ENCODE peak calls at places on chromosome 2, in five cellular contexts. One of them, this sample, is unnamed.

GRCh38 chr2:46164581-46165301 is 132.5 kb upstream of the EPAS1 start:
- DNase-seq in posterior vena cava: peak; percentile 92
- DNase-seq in stimulated activated CD8-positive, alpha-beta memory T cell treated with anti-CD3 and anti-CD28 coated beads, Interleukin-7, amount 100 ng/mL, for 1 hour: no peak
- DNase-seq in mucosa of descending colon: peak; percentile 65
- DNase-seq in NCI-H1105: no peak
- DNase-seq in this sample: peak; percentile 53

GRCh38 chr2:196500686-196501431 is 138.7 kb upstream of the CCDC150 start:
- DNase-seq in posterior vena cava: no peak
- DNase-seq in mucosa of descending colon: no peak
- DNase-seq in NCI-H1105: no peak
- DNase-seq in stimulated activated CD8-positive, alpha-beta memory T cell treated with anti-CD3 and anti-CD28 coated beads, Interleukin-7, amount 100 ng/mL, for 1 hour: no peak
- DNase-seq in this sample: no peak

GRCh38 chr2:66574701-66575624 is 140.0 kb downstream of the MEIS1 start:
- DNase-seq in mucosa of descending colon: peak; percentile 52
- DNase-seq in stimulated activated CD8-positive, alpha-beta memory T cell treated with anti-CD3 and anti-CD28 coated beads, Interleukin-7, amount 100 ng/mL, for 1 hour: no peak
- DNase-seq in NCI-H1105: peak; percentile 67
- DNase-seq in posterior vena cava: peak; percentile 89
- DNase-seq in this sample: peak; percentile 37

GRCh38 chr2:111624401-111625156 is 259.4 kb downstream of the ANAPC1 start:
- DNase-seq in stimulated activated CD8-positive, alpha-beta memory T cell treated with anti-CD3 and anti-CD28 coated beads, Interleukin-7, amount 100 ng/mL, for 1 hour: no peak
- DNase-seq in mucosa of descending colon: no peak
- DNase-seq in posterior vena cava: no peak
- DNase-seq in NCI-H1105: no peak
- DNase-seq in this sample: no peak

GRCh38 chr2:186887107-186888090 is 38.4 kb upstream of the ZSWIM2 start:
- DNase-seq in mucosa of descending colon: peak; percentile 12
- DNase-seq in stimulated activated CD8-positive, alpha-beta memory T cell treated with anti-CD3 and anti-CD28 coated beads, Interleukin-7, amount 100 ng/mL, for 1 hour: no peak
- DNase-seq in NCI-H1105: no peak
- DNase-seq in posterior vena cava: no peak
- DNase-seq in this sample: no peak

GRCh38 chr2:37983719-37984118 is 58.6 kb downstream of the RMDN2 start:
- DNase-seq in posterior vena cava: no peak
- DNase-seq in stimulated activated CD8-positive, alpha-beta memory T cell treated with anti-CD3 and anti-CD28 coated beads, Interleukin-7, amount 100 ng/mL, for 1 hour: no peak
- DNase-seq in mucosa of descending colon: no peak
- DNase-seq in NCI-H1105: no peak
- DNase-seq in this sample: no peak

GRCh38 chr2:214810670-214811069 is 1.2 kb upstream of the BARD1 start:
- DNase-seq in NCI-H1105: no peak
- DNase-seq in stimulated activated CD8-positive, alpha-beta memory T cell treated with anti-CD3 and anti-CD28 coated beads, Interleukin-7, amount 100 ng/mL, for 1 hour: no peak
- DNase-seq in mucosa of descending colon: peak; percentile 33
- DNase-seq in posterior vena cava: no peak
- DNase-seq in this sample: peak; percentile 34

GRCh38 chr2:215811409-215812355 is 201.7 kb downstream of the MREG start:
- DNase-seq in stimulated activated CD8-positive, alpha-beta memory T cell treated with anti-CD3 and anti-CD28 coated beads, Interleukin-7, amount 100 ng/mL, for 1 hour: no peak
- DNase-seq in posterior vena cava: no peak
- DNase-seq in mucosa of descending colon: no peak
- DNase-seq in NCI-H1105: no peak
- DNase-seq in this sample: no peak

GRCh38 chr2:64750001-64750816 is 96.5 kb upstream of the SERTAD2 start:
- DNase-seq in posterior vena cava: peak; percentile 86
- DNase-seq in mucosa of descending colon: peak; percentile 68
- DNase-seq in stimulated activated CD8-positive, alpha-beta memory T cell treated with anti-CD3 and anti-CD28 coated beads, Interleukin-7, amount 100 ng/mL, for 1 hour: no peak
- DNase-seq in NCI-H1105: no peak
- DNase-seq in this sample: peak; percentile 69

GRCh38 chr2:221731432-221731831 is 159.3 kb upstream of the EPHA4 start:
- DNase-seq in stimulated activated CD8-positive, alpha-beta memory T cell treated with anti-CD3 and anti-CD28 coated beads, Interleukin-7, amount 100 ng/mL, for 1 hour: no peak
- DNase-seq in posterior vena cava: no peak
- DNase-seq in NCI-H1105: no peak
- DNase-seq in mucosa of descending colon: no peak
- DNase-seq in this sample: no peak

GRCh38 chr2:64453710-64454315 is at the start of gene LGALSL:
- DNase-seq in posterior vena cava: peak; percentile 90
- DNase-seq in stimulated activated CD8-positive, alpha-beta memory T cell treated with anti-CD3 and anti-CD28 coated beads, Interleukin-7, amount 100 ng/mL, for 1 hour: no peak
- DNase-seq in NCI-H1105: no peak
- DNase-seq in mucosa of descending colon: peak; percentile 87
- DNase-seq in this sample: peak; percentile 89

GRCh38 chr2:217929757-217930707 is 72.8 kb downstream of the TNS1 start:
- DNase-seq in mucosa of descending colon: no peak
- DNase-seq in stimulated activated CD8-positive, alpha-beta memory T cell treated with anti-CD3 and anti-CD28 coated beads, Interleukin-7, amount 100 ng/mL, for 1 hour: no peak
- DNase-seq in posterior vena cava: no peak
- DNase-seq in NCI-H1105: no peak
- DNase-seq in this sample: no peak

GRCh38 chr2:23404426-23404825 is 19.4 kb downstream of the KLHL29 start:
- DNase-seq in posterior vena cava: no peak
- DNase-seq in stimulated activated CD8-positive, alpha-beta memory T cell treated with anti-CD3 and anti-CD28 coated beads, Interleukin-7, amount 100 ng/mL, for 1 hour: no peak
- DNase-seq in mucosa of descending colon: peak; percentile 76
- DNase-seq in NCI-H1105: peak; percentile 54
- DNase-seq in this sample: peak; percentile 62

GRCh38 chr2:205245652-205246051 is 436.6 kb upstream of the NRP2 start:
- DNase-seq in mucosa of descending colon: no peak
- DNase-seq in posterior vena cava: no peak
- DNase-seq in stimulated activated CD8-positive, alpha-beta memory T cell treated with anti-CD3 and anti-CD28 coated beads, Interleukin-7, amount 100 ng/mL, for 1 hour: no peak
- DNase-seq in NCI-H1105: no peak
- DNase-seq in this sample: no peak

GRCh38 chr2:201357216-201357615 is at the start of gene FLACC1:
- DNase-seq in NCI-H1105: no peak
- DNase-seq in stimulated activated CD8-positive, alpha-beta memory T cell treated with anti-CD3 and anti-CD28 coated beads, Interleukin-7, amount 100 ng/mL, for 1 hour: no peak
- DNase-seq in mucosa of descending colon: no peak
- DNase-seq in posterior vena cava: no peak
- DNase-seq in this sample: no peak

GRCh38 chr2:102606353-102606752 is 13.0 kb upstream of the SLC9A2 start:
- DNase-seq in mucosa of descending colon: no peak
- DNase-seq in NCI-H1105: no peak
- DNase-seq in posterior vena cava: no peak
- DNase-seq in stimulated activated CD8-positive, alpha-beta memory T cell treated with anti-CD3 and anti-CD28 coated beads, Interleukin-7, amount 100 ng/mL, for 1 hour: no peak
- DNase-seq in this sample: no peak

GRCh38 chr2:203394519-203395227 is 66.5 kb downstream of the ABI2 start:
- DNase-seq in NCI-H1105: no peak
- DNase-seq in mucosa of descending colon: no peak
- DNase-seq in posterior vena cava: no peak
- DNase-seq in stimulated activated CD8-positive, alpha-beta memory T cell treated with anti-CD3 and anti-CD28 coated beads, Interleukin-7, amount 100 ng/mL, for 1 hour: no peak
- DNase-seq in this sample: no peak

This sample was measured in left colon.